ENCODE peak calls at places on chromosomes 3 and 15, in four cellular contexts. H is H9, F is IMR-90, O is H1. X is an unnamed sample.

GRCh38 chr15:60526127-60526616 is 47.2 kb upstream of the ICE2 start:
- DNase-seq in H (no peak), F (no peak), O (no peak), X (no peak)

GRCh38 chr15:99753066-99753465 is 19.8 kb upstream of the LYSMD4 start:
- DNase-seq in H (no peak), F (no peak), O (no peak), X (peak)

GRCh38 chr3:53804697-53805462 is 41.3 kb downstream of the CHDH start:
- DNase-seq in H (peak), F (peak), O (no peak), X (peak)

GRCh38 chr3:151014619-151015018 is 42.1 kb upstream of the CLRN1 start:
- DNase-seq in H (no peak), F (no peak), O (no peak), X (no peak)

GRCh38 chr3:2876362-2876761 is 233.8 kb downstream of the IL5RA start:
- DNase-seq in H (no peak), F (no peak), O (no peak), X (no peak)

GRCh38 chr3:136018876-136019275 is 53.3 kb downstream of the PPP2R3A start:
- DNase-seq in H (no peak), F (peak), O (no peak), X (peak)

GRCh38 chr3:185658504-185658912 is 72.4 kb downstream of the SENP2 start:
- DNase-seq in H (no peak), F (peak), O (no peak), X (peak)

GRCh38 chr3:44981220-44981619 is 5.2 kb downstream of the EXOSC7 start:
- DNase-seq in H (no peak), F (peak), O (no peak), X (no peak)

GRCh38 chr15:76235186-76235826 is 76.0 kb downstream of the ETFA start:
- DNase-seq in H (no peak), F (peak), O (no peak), X (peak)

GRCh38 chr3:45597166-45597565 is 2.6 kb downstream of the LIMD1 start:
- DNase-seq in H (no peak), F (peak), O (no peak), X (no peak)

GRCh38 chr15:68559342-68560310 is 19.2 kb upstream of the CORO2B start:
- DNase-seq in H (peak), F (peak), O (peak), X (peak)

GRCh38 chr3:115286529-115287197 is 139.6 kb upstream of the ZBTB20 start:
- DNase-seq in H (no peak), F (no peak), O (no peak), X (no peak)

GRCh38 chr3:171781711-171782127 is 28.6 kb downstream of the PLD1 start:
- DNase-seq in H (no peak), F (peak), O (no peak), X (no peak)

GRCh38 chr3:150083653-150084037 is 113.0 kb upstream of the PFN2 start:
- DNase-seq in H (no peak), F (peak), O (no peak), X (no peak)

GRCh38 chr15:76098685-76099084 is 38.9 kb downstream of the TMEM266 start:
- DNase-seq in H (no peak), F (no peak), O (no peak), X (no peak)

GRCh38 chr3:196867155-196867506 is 589 bp upstream of the SENP5 start:
- DNase-seq in H (no peak), F (no peak), O (no peak), X (no peak)

GRCh38 chr3:169914321-169914720 is 2.9 kb downstream of the SAMD7 start:
- DNase-seq in H (no peak), F (peak), O (no peak), X (no peak)

GRCh38 chr3:171487382-171487781 is 27.2 kb upstream of the TNIK start:
- DNase-seq in H (no peak), F (no peak), O (no peak), X (no peak)

GRCh38 chr3:173599673-173600072 is 202.1 kb downstream of the NLGN1 start:
- DNase-seq in H (no peak), F (peak), O (no peak), X (no peak)

GRCh38 chr3:17238029-17238428 is 353.3 kb downstream of the PLCL2 start:
- DNase-seq in H (no peak), F (peak), O (no peak), X (peak)

GRCh38 chr3:11721114-11721440 is 77.4 kb upstream of the VGLL4 start:
- DNase-seq in H (no peak), F (no peak), O (no peak), X (no peak)

GRCh38 chr3:125110876-125111480 is 55.2 kb upstream of the HEG1 start:
- DNase-seq in H (no peak), F (no peak), O (no peak), X (no peak)

GRCh38 chr15:31160740-31161495 is 59.4 kb upstream of the TRPM1 start:
- DNase-seq in H (no peak), F (no peak), O (no peak), X (no peak)

GRCh38 chr3:138060792-138061191 is 50.8 kb downstream of the CLDN18 start:
- DNase-seq in H (no peak), F (no peak), O (no peak), X (no peak)

GRCh38 chr3:126344380-126345041 is 12.7 kb downstream of the KLF15 start:
- DNase-seq in H (peak), F (no peak), O (no peak), X (no peak)

GRCh38 chr15:56794150-56794922 is 61.0 kb upstream of the ZNF280D start:
- DNase-seq in H (no peak), F (peak), O (no peak), X (no peak)

GRCh38 chr3:51955893-51956770 is 951 bp downstream of the GPR62 start:
- DNase-seq in H (peak), F (no peak), O (no peak), X (peak)

GRCh38 chr3:64150527-64151238 is 74.6 kb downstream of the PRICKLE2 start:
- DNase-seq in H (no peak), F (peak), O (no peak), X (no peak)

GRCh38 chr15:40441736-40442531 is 1.2 kb downstream of the BAHD1 start:
- DNase-seq in H (no peak), F (no peak), O (no peak), X (no peak)

GRCh38 chr3:57130426-57131209 is 34.5 kb downstream of the IL17RD start:
- DNase-seq in H (peak), F (no peak), O (peak), X (peak)

GRCh38 chr3:56806407-56806806 is 4.7 kb upstream of the ARHGEF3 start:
- DNase-seq in H (no peak), F (no peak), O (no peak), X (no peak)

GRCh38 chr3:78659386-78659987 is 1108.3 kb downstream of the ROBO1 start:
- DNase-seq in H (no peak), F (peak), O (no peak), X (peak)

GRCh38 chr3:49725906-49726681 is 2.3 kb upstream of the GMPPB start:
- DNase-seq in H (no peak), F (no peak), O (no peak), X (no peak)
- H4K5ac ChIP-seq in H (no peak), F (no peak), O (no peak), X (no peak)

GRCh38 chr15:59178151-59178705 is 28.4 kb upstream of the LDHAL6B start:
- DNase-seq in H (no peak), F (no peak), O (no peak), X (no peak)
- H4K8ac ChIP-seq in H (no peak), F (no peak), O (no peak), X (no peak)

DNA sequence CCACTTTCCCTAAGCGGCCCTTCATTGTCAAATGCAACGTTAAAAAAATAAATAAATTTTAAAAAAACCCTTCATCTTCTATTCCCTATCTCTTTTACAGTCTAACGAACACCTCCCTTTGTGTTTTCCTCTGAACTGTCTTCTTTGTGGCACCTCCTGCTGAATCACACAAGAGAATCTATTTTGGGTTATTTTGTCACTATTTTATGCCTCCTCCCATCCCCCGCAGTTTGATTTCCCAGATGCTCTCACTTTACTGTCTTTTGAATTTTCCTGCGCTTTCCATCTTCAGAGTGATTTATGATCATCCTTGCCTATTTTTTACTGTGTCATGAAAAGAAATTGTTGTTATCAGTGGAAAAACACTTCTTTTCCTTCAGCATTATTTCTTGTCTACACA is 32.5 kb downstream of the RYR3 start:
- DNase-seq in H (no peak), F (no peak), O (no peak), X (no peak)
- H4K5ac ChIP-seq in H (no peak), F (no peak), O (no peak), X (no peak)

GRCh38 chr3:26623409-26624208 is 1.0 kb downstream of the LRRC3B start:
- DNase-seq in H (no peak), F (no peak), O (no peak), X (peak)
- H4K8ac ChIP-seq in H (no peak), F (no peak), O (no peak), X (no peak)

DNA sequence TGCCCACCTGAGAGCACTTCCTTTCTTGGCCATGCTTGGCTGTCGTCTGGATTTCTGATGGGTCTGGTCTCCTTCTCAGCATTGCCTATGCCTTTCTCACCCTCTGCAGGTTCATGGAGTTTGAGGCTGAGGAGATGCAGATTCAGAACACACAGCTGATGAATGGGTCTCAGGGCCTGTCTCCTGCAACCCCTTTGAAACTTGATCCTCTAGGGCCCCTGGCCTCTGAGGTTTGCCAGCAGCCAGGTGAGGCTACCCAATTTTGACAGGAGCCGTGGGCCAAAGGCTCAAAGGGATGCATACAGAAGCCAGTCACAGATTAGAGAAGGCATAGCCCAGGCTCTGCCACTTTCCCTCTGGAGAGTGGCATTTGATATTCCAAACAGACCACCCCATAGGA is 10.5 kb downstream of the NUTM1 start:
- DNase-seq in H (peak), F (no peak), O (no peak), X (no peak)
- H4K5ac ChIP-seq in H (no peak), F (no peak), O (no peak), X (no peak)

X was measured in mesendoderm.